ENCODE peak calls at places on chromosomes 1 and 21, in seven cellular contexts. A is NT2/D1; W is CD8-positive, alpha-beta T cell; I is heart left ventricle; J is neural progenitor cell; X is sigmoid colon; F is iPS DF 6.9. C is an unnamed sample. For H3K9me3, the result is how much of the 10 kb centered on the place peaks cover.

GRCh38 chr1:54652172-54652571 is 10.6 kb downstream of the MROH7 start:
- DNase-seq in W (no peak), I (no peak), A (no peak), X (no peak), J (no peak), F (no peak), C (no peak)

GRCh38 chr1:113768916-113769598 is 9.8 kb upstream of the PHTF1 start:
- DNase-seq in J (peak), X (no peak), W (no peak), I (no peak), F (no peak), A (peak), C (no peak)

GRCh38 chr1:172561252-172561651 is 28.3 kb downstream of the SUCO start:
- DNase-seq in A (no peak), J (no peak), X (no peak), I (no peak), W (no peak), F (no peak), C (no peak)

GRCh38 chr1:170271430-170271829 is 125.7 kb downstream of the NTMT2 start:
- DNase-seq in W (no peak), A (no peak), J (no peak), X (no peak), F (no peak), I (no peak), C (no peak)

GRCh38 chr21:14900611-14901010 is 164.2 kb downstream of the NRIP1 start:
- DNase-seq in J (no peak), F (no peak), I (no peak), A (no peak), W (no peak), X (no peak), C (no peak)

GRCh38 chr1:24928631-24929090 is 1.4 kb downstream of the RUNX3 start:
- DNase-seq in F (no peak), I (no peak), J (peak), A (no peak), X (peak), W (peak), C (no peak)

GRCh38 chr1:27109103-27109822 is 45.7 kb downstream of the SLC9A1 start:
- DNase-seq in I (no peak), F (no peak), X (no peak), A (peak), J (peak), W (no peak), C (no peak)

GRCh38 chr1:248404024-248404423 is 1.2 kb downstream of the OR2T1 start:
- DNase-seq in F (no peak), W (no peak), J (no peak), A (peak), I (no peak), X (no peak), C (no peak)

GRCh38 chr1:69569281-69569970 is 1.7 kb downstream of the LRRC7 start:
- DNase-seq in I (no peak), F (no peak), X (no peak), J (peak), A (no peak), W (no peak), C (no peak)

GRCh38 chr1:179107706-179108629 is 26.1 kb downstream of the TOR3A start:
- DNase-seq in A (no peak), W (no peak), J (no peak), X (no peak), F (no peak), I (no peak), C (no peak)

GRCh38 chr1:152517237-152517811 is 3.0 kb downstream of the CRCT1 start:
- DNase-seq in F (no peak), J (no peak), X (no peak), A (no peak), W (no peak), I (no peak), C (no peak)

GRCh38 chr1:195580988-195581387 is 1027.3 kb downstream of the KCNT2 start:
- DNase-seq in A (no peak), W (no peak), I (no peak), F (no peak), X (no peak), J (no peak), C (no peak)

GRCh38 chr1:89842547-89843278 is 21.9 kb downstream of the LRRC8D start:
- DNase-seq in I (no peak), J (no peak), F (no peak), X (no peak), W (no peak), A (no peak), C (no peak)

GRCh38 chr1:15103211-15103610 is 50.3 kb upstream of the TMEM51 start:
- DNase-seq in F (no peak), J (no peak), W (no peak), A (no peak), I (no peak), X (no peak), C (no peak)
- H3K9me3 ChIP-seq in F (under half), J (under half), W (under half), A (under half), I (under half), X (under half), C (under half)

GRCh38 chr1:232789660-232790059 is 15.6 kb upstream of the MAP10 start:
- DNase-seq in F (no peak), X (no peak), W (no peak), I (no peak), A (no peak), J (no peak), C (no peak)

GRCh38 chr1:232784794-232785193 is 20.4 kb upstream of the MAP10 start:
- DNase-seq in J (no peak), F (no peak), I (no peak), X (no peak), W (no peak), A (no peak), C (no peak)

GRCh38 chr1:232792949-232793348 is 12.3 kb upstream of the MAP10 start:
- DNase-seq in F (no peak), A (no peak), X (no peak), J (no peak), W (no peak), I (no peak), C (no peak)

GRCh38 chr1:232786845-232787455 is 18.3 kb upstream of the MAP10 start:
- DNase-seq in A (no peak), W (peak), J (no peak), I (no peak), X (no peak), F (no peak), C (no peak)

DNA sequence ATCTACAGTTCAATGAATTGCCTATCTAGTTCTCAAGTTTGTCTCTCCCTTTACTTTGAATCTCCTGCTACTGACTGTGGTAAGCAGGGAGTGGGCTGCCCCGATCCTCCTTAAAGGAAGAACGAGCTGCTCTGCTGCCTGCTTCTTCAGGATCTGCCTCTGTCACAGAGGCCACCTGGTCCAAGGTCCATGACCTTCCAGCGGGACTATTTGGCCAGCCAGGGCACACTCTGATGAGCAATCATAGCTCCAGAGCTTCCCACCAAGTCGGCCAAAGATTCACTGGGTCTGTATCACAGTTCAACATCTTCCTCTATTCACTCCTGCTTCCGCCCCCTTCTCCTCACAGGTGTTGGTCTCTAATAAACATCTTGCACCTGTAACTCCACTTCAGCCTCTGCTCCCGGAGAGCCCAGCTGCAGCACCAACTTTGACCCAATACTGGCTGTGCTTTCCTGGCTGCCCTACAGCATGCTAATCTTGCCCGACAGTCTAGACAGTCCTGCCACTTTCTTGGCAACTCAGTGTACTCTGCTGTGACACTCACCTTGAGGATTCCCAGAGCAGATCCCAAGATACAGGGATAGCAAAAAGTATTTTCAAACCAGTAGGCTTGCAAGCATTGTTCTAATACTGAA is 16.9 kb upstream of the MAP10 start:
- DNase-seq in W (no peak), J (no peak), X (no peak), F (no peak), A (no peak), I (no peak), C (no peak)
- H3K9me3 ChIP-seq in W (under half), J (under half), X (under half), F (under half), A (under half), I (under half), C (under half)

GRCh38 chr1:5388622-5389021 is 603.6 kb downstream of the NPHP4 start:
- DNase-seq in J (peak), X (no peak), A (no peak), W (no peak), I (no peak), F (no peak), C (no peak)

GRCh38 chr1:5391725-5392124 is 600.5 kb downstream of the NPHP4 start:
- DNase-seq in F (no peak), I (no peak), X (no peak), W (no peak), A (no peak), J (no peak), C (no peak)

GRCh38 chr1:5393146-5393545 is 599.1 kb downstream of the NPHP4 start:
- DNase-seq in J (no peak), F (no peak), W (no peak), I (no peak), A (no peak), X (no peak), C (no peak)

GRCh38 chr1:5389101-5389885 is 602.9 kb downstream of the NPHP4 start:
- DNase-seq in X (no peak), F (no peak), W (peak), I (no peak), J (no peak), A (no peak), C (no peak)

DNA sequence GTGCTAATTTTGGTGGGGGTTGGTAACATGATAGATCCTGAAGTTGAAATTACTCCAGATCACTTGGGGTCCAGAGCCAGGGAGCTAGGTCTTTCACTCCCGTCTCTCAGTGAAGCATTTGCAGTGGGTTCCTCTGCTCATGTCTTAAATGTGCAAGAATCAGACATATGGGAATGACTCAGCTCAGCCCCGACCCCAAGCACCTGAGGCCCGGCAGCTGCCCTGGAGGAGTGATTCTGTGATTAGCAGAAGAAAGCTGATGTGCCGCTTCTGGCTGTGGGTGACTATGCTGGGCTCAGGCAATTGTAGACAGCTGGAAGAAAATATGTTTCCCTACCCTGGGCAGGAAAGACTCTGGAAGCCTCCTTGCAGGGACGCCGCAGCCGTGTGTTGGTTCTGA is 601.7 kb downstream of the NPHP4 start:
- DNase-seq in J (no peak), F (no peak), X (no peak), A (no peak), I (no peak), W (no peak), C (no peak)
- H3K9me3 ChIP-seq in J (under half), F (under half), X (under half), A (under half), I (under half), W (under half), C (under half)

DNA sequence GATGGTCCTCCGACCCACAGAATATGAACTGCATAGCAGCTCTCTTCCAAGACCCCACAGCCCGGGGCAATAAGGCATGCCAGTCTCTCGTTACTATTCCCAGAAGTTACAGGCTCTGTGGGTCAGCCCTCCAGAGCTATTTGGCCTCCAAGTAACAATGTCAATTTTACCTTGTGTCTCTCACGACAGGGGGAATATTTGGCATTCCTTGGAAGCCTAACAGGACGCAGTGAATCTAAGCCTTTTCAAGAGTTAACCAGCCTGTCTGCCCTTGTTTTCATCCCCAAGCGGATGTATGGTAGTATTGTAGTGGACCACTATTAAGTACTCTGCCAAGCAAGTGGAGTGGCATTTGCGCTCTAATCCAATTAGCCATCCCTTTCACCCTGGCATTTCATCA is 24.4 kb upstream of the GNG4 start:
- DNase-seq in I (no peak), X (no peak), F (no peak), J (peak), W (no peak), A (peak), C (no peak)
- H3K9me3 ChIP-seq in I (under half), X (under half), F (under half), J (under half), W (under half), A (half or more), C (under half)

DNA sequence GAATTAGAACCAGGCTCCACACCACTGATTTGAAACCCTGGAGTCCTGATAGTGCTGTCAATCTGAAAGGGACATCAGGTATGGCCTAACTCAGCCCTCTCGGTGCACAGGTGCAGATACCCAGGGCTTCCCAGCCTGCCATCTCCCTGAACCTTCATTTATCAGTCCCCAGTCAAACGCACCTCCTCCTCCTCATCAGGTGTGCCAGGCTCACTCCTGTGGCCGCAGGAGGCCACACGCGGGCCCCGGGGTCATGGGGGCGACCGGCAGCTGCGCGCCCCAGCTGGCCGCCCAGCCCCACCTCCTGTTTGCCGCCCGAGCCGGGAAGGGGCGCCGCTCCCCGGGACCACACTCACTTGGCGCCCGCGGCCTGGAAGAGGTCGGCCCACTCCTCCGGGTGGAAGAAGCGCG is 543 bp downstream of the FUCA1 start:
- DNase-seq in J (no peak), X (no peak), A (no peak), W (no peak), I (no peak), F (no peak), C (no peak)
- H3K9me3 ChIP-seq in J (under half), X (under half), A (under half), W (under half), I (under half), F (under half), C (under half)

DNA sequence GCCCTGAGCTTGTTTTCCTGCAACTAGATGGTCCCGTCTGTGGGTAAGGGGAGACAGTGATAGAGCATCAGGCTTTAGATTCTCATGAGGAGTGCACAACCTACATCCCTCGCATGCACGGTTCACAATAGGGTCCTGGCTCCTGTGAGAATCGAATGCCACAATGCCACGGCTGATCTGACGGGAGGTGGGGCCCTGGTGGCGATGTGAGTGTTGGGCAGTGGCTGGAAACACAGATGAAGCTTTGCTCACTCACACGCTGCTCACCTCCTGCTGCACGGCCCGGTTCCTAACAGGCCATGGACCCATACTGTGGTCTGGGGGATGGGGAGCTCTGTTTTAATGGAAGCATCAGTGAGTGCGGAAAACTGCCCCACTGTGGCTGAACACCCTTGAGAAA is 35.8 kb upstream of the TTC34 start:
- DNase-seq in I (no peak), J (no peak), A (no peak), F (no peak), W (no peak), X (no peak), C (no peak)
- H3K9me3 ChIP-seq in I (under half), J (under half), A (under half), F (under half), W (under half), X (under half), C (under half)

DNA sequence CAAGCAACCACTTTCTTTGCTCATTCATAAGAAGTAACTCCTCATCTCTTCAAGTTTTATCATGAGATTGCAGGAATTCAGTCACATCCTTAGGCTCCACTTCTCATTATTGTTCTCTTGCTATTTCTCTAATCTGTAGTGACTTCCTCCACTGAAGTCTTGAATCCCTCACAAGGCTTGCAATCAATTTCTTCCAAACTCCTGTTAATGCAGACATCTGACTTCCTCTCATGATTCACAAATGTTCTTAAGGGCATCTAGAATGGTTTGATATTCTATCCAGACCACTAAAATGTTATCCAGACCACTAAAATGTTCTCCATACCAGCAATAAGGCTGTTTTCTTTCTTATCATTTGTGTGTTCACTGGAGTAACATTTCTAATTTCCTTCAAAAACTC is 528.1 kb downstream of the DPYD start:
- DNase-seq in A (no peak), W (no peak), I (no peak), X (no peak), F (no peak), J (no peak), C (no peak)
- H3K9me3 ChIP-seq in A (under half), W (under half), I (under half), X (under half), F (under half), J (under half), C (under half)

DNA sequence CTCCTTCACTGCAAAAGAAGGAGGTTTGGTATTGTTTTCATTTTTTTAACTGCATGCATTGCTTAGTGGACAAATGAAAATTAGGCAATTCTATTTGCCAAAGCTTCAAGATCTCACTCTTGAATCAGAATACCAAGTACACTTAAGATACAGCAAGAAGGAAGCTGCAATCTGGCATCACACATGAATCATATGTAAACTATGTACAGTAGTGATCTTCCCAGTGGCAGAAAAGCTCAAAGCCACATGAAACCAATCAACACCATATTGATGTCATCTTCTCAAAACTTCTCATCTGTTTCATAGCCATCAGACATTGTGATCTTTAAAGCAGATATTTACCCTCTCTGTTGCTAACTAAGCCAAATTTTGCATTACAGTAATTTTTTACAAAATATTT is 550.1 kb downstream of the LTN1 start:
- DNase-seq in F (no peak), J (no peak), W (no peak), A (no peak), I (no peak), X (no peak), C (no peak)
- H3K9me3 ChIP-seq in F (under half), J (under half), W (under half), A (under half), I (under half), X (under half), C (under half)

GRCh38 chr21:9755611-9756010 is 765.8 kb upstream of the TPTE start:
- DNase-seq in I (no peak), A (no peak), X (no peak), W (no peak), J (no peak), F (no peak), C (no peak)
- H3K9me3 ChIP-seq in I (half or more), A (under half), X (under half), W (under half), J (half or more), F (under half), C (under half)

C was measured in Caco-2.